ENCODE peak calls at places on chromosomes 16 and 17, in seven cellular contexts. One of them, this sample, is unnamed.

GRCh38 chr16:23401142-23401541 is 51.8 kb downstream of the COG7 start:
- DNase-seq in A549: no peak
- DNase-seq in ovary: no peak
- DNase-seq in NCI-H748 treated with DMSO at 0.1 percent for 48 hours: no peak
- DNase-seq in endodermal cell: no peak
- DNase-seq in GM12865: no peak
- DNase-seq in NCI-H1092 treated with DMSO at 0.1 percent for 48 hours: no peak
- DNase-seq in this sample: no peak

GRCh38 chr17:19766421-19767270 is 18.5 kb upstream of the ALDH3A1 start:
- DNase-seq in A549: peak
- DNase-seq in ovary: peak
- DNase-seq in NCI-H748 treated with DMSO at 0.1 percent for 48 hours: peak
- DNase-seq in endodermal cell: peak
- DNase-seq in GM12865: peak
- DNase-seq in NCI-H1092 treated with DMSO at 0.1 percent for 48 hours: peak
- DNase-seq in this sample: peak

GRCh38 chr17:35969558-35970442 is 11.5 kb downstream of the CCL16 start:
- DNase-seq in A549: peak
- DNase-seq in ovary: peak
- DNase-seq in NCI-H748 treated with DMSO at 0.1 percent for 48 hours: peak
- DNase-seq in endodermal cell: peak
- DNase-seq in GM12865: peak
- DNase-seq in NCI-H1092 treated with DMSO at 0.1 percent for 48 hours: peak
- DNase-seq in this sample: peak

GRCh38 chr17:39264119-39264518 is 38.4 kb upstream of the STAC2 start:
- DNase-seq in A549: no peak
- DNase-seq in ovary: no peak
- DNase-seq in NCI-H748 treated with DMSO at 0.1 percent for 48 hours: no peak
- DNase-seq in endodermal cell: no peak
- DNase-seq in GM12865: no peak
- DNase-seq in NCI-H1092 treated with DMSO at 0.1 percent for 48 hours: no peak
- DNase-seq in this sample: no peak

GRCh38 chr16:89378947-89379771 is 111.2 kb downstream of the ANKRD11 start:
- DNase-seq in A549: no peak
- DNase-seq in ovary: peak
- DNase-seq in NCI-H748 treated with DMSO at 0.1 percent for 48 hours: no peak
- DNase-seq in endodermal cell: no peak
- DNase-seq in GM12865: no peak
- DNase-seq in NCI-H1092 treated with DMSO at 0.1 percent for 48 hours: no peak
- DNase-seq in this sample: no peak

GRCh38 chr16:88524973-88525662 is 45.1 kb upstream of the ZC3H18 start:
- DNase-seq in A549: no peak
- DNase-seq in ovary: no peak
- DNase-seq in NCI-H748 treated with DMSO at 0.1 percent for 48 hours: no peak
- DNase-seq in endodermal cell: no peak
- DNase-seq in GM12865: no peak
- DNase-seq in NCI-H1092 treated with DMSO at 0.1 percent for 48 hours: no peak
- DNase-seq in this sample: no peak

GRCh38 chr17:57016764-57017116 is 38.8 kb downstream of the SCPEP1 start:
- DNase-seq in A549: no peak
- DNase-seq in ovary: no peak
- DNase-seq in NCI-H748 treated with DMSO at 0.1 percent for 48 hours: no peak
- DNase-seq in endodermal cell: peak
- DNase-seq in GM12865: no peak
- DNase-seq in NCI-H1092 treated with DMSO at 0.1 percent for 48 hours: no peak
- DNase-seq in this sample: no peak

GRCh38 chr16:56477096-56477878 is 25.9 kb downstream of the OGFOD1 start:
- DNase-seq in A549: peak
- DNase-seq in ovary: no peak
- DNase-seq in NCI-H748 treated with DMSO at 0.1 percent for 48 hours: no peak
- DNase-seq in endodermal cell: no peak
- DNase-seq in GM12865: no peak
- DNase-seq in NCI-H1092 treated with DMSO at 0.1 percent for 48 hours: no peak
- DNase-seq in this sample: no peak

GRCh38 chr17:225551-225950 is 44.1 kb upstream of the DOC2B start:
- DNase-seq in A549: no peak
- DNase-seq in ovary: no peak
- DNase-seq in NCI-H748 treated with DMSO at 0.1 percent for 48 hours: no peak
- DNase-seq in endodermal cell: no peak
- DNase-seq in GM12865: no peak
- DNase-seq in NCI-H1092 treated with DMSO at 0.1 percent for 48 hours: no peak
- DNase-seq in this sample: no peak

GRCh38 chr17:72618018-72618509 is 474.4 kb downstream of the SLC39A11 start:
- DNase-seq in A549: peak
- DNase-seq in ovary: no peak
- DNase-seq in NCI-H748 treated with DMSO at 0.1 percent for 48 hours: peak
- DNase-seq in endodermal cell: peak
- DNase-seq in GM12865: peak
- DNase-seq in NCI-H1092 treated with DMSO at 0.1 percent for 48 hours: no peak
- DNase-seq in this sample: peak

GRCh38 chr16:24673155-24673554 is 56.3 kb upstream of the TNRC6A start:
- DNase-seq in A549: no peak
- DNase-seq in ovary: no peak
- DNase-seq in NCI-H748 treated with DMSO at 0.1 percent for 48 hours: no peak
- DNase-seq in endodermal cell: no peak
- DNase-seq in GM12865: no peak
- DNase-seq in NCI-H1092 treated with DMSO at 0.1 percent for 48 hours: no peak
- DNase-seq in this sample: no peak

GRCh38 chr16:11155284-11155806 is 100.7 kb downstream of the SOCS1 start:
- DNase-seq in A549: no peak
- DNase-seq in ovary: no peak
- DNase-seq in NCI-H748 treated with DMSO at 0.1 percent for 48 hours: no peak
- DNase-seq in endodermal cell: no peak
- DNase-seq in GM12865: no peak
- DNase-seq in NCI-H1092 treated with DMSO at 0.1 percent for 48 hours: no peak
- DNase-seq in this sample: no peak

GRCh38 chr16:74561626-74562025 is 45.3 kb downstream of the GLG1 start:
- DNase-seq in A549: no peak
- DNase-seq in ovary: no peak
- DNase-seq in NCI-H748 treated with DMSO at 0.1 percent for 48 hours: no peak
- DNase-seq in endodermal cell: no peak
- DNase-seq in GM12865: no peak
- DNase-seq in NCI-H1092 treated with DMSO at 0.1 percent for 48 hours: no peak
- DNase-seq in this sample: no peak

GRCh38 chr17:79965806-79966205 is 69.9 kb downstream of the TBC1D16 start:
- DNase-seq in A549: no peak
- DNase-seq in ovary: peak
- DNase-seq in NCI-H748 treated with DMSO at 0.1 percent for 48 hours: no peak
- DNase-seq in endodermal cell: peak
- DNase-seq in GM12865: no peak
- DNase-seq in NCI-H1092 treated with DMSO at 0.1 percent for 48 hours: no peak
- DNase-seq in this sample: no peak

GRCh38 chr16:67277999-67278772 is 1.1 kb upstream of the PLEKHG4 start:
- DNase-seq in A549: no peak
- DNase-seq in ovary: peak
- DNase-seq in NCI-H748 treated with DMSO at 0.1 percent for 48 hours: no peak
- DNase-seq in endodermal cell: no peak
- DNase-seq in GM12865: no peak
- DNase-seq in NCI-H1092 treated with DMSO at 0.1 percent for 48 hours: no peak
- DNase-seq in this sample: no peak

GRCh38 chr17:37089998-37090397 is 141.2 kb downstream of the AATF start:
- DNase-seq in A549: no peak
- DNase-seq in ovary: no peak
- DNase-seq in NCI-H748 treated with DMSO at 0.1 percent for 48 hours: peak
- DNase-seq in endodermal cell: no peak
- DNase-seq in GM12865: peak
- DNase-seq in NCI-H1092 treated with DMSO at 0.1 percent for 48 hours: no peak
- DNase-seq in this sample: peak

GRCh38 chr16:81232740-81233367 is 5.6 kb upstream of the BCO1 start:
- DNase-seq in A549: no peak
- DNase-seq in ovary: no peak
- DNase-seq in NCI-H748 treated with DMSO at 0.1 percent for 48 hours: no peak
- DNase-seq in endodermal cell: no peak
- DNase-seq in GM12865: no peak
- DNase-seq in NCI-H1092 treated with DMSO at 0.1 percent for 48 hours: no peak
- DNase-seq in this sample: no peak

GRCh38 chr17:77842148-77842905 is 116.2 kb upstream of the TNRC6C start:
- DNase-seq in A549: no peak
- DNase-seq in ovary: no peak
- DNase-seq in NCI-H748 treated with DMSO at 0.1 percent for 48 hours: peak
- DNase-seq in endodermal cell: no peak
- DNase-seq in GM12865: no peak
- DNase-seq in NCI-H1092 treated with DMSO at 0.1 percent for 48 hours: peak
- DNase-seq in this sample: peak

GRCh38 chr17:79009397-79010303 is at the start of gene CANT1:
- DNase-seq in A549: peak
- DNase-seq in ovary: peak
- DNase-seq in NCI-H748 treated with DMSO at 0.1 percent for 48 hours: peak
- DNase-seq in endodermal cell: peak
- DNase-seq in GM12865: peak
- DNase-seq in NCI-H1092 treated with DMSO at 0.1 percent for 48 hours: peak
- DNase-seq in this sample: peak

GRCh38 chr16:56686758-56687157 is 4.5 kb downstream of the MT1X start:
- DNase-seq in A549: no peak
- DNase-seq in ovary: no peak
- DNase-seq in NCI-H748 treated with DMSO at 0.1 percent for 48 hours: no peak
- DNase-seq in endodermal cell: no peak
- DNase-seq in GM12865: no peak
- DNase-seq in NCI-H1092 treated with DMSO at 0.1 percent for 48 hours: no peak
- DNase-seq in this sample: no peak

GRCh38 chr16:49602201-49603041 is 228.8 kb downstream of the C16orf78 start:
- DNase-seq in A549: no peak
- DNase-seq in ovary: no peak
- DNase-seq in NCI-H748 treated with DMSO at 0.1 percent for 48 hours: no peak
- DNase-seq in endodermal cell: peak
- DNase-seq in GM12865: no peak
- DNase-seq in NCI-H1092 treated with DMSO at 0.1 percent for 48 hours: no peak
- DNase-seq in this sample: no peak

GRCh38 chr17:8674344-8675305 is 44.1 kb upstream of the MYH10 start:
- DNase-seq in A549: no peak
- DNase-seq in ovary: peak
- DNase-seq in NCI-H748 treated with DMSO at 0.1 percent for 48 hours: no peak
- DNase-seq in endodermal cell: peak
- DNase-seq in GM12865: no peak
- DNase-seq in NCI-H1092 treated with DMSO at 0.1 percent for 48 hours: no peak
- DNase-seq in this sample: no peak

GRCh38 chr16:67800252-67801046 is 5.9 kb downstream of the RANBP10 start:
- DNase-seq in A549: no peak
- DNase-seq in ovary: no peak
- DNase-seq in NCI-H748 treated with DMSO at 0.1 percent for 48 hours: no peak
- DNase-seq in endodermal cell: no peak
- DNase-seq in GM12865: no peak
- DNase-seq in NCI-H1092 treated with DMSO at 0.1 percent for 48 hours: no peak
- DNase-seq in this sample: no peak

GRCh38 chr17:77756028-77756427 is 202.5 kb upstream of the TNRC6C start:
- DNase-seq in A549: no peak
- DNase-seq in ovary: no peak
- DNase-seq in NCI-H748 treated with DMSO at 0.1 percent for 48 hours: no peak
- DNase-seq in endodermal cell: no peak
- DNase-seq in GM12865: no peak
- DNase-seq in NCI-H1092 treated with DMSO at 0.1 percent for 48 hours: no peak
- DNase-seq in this sample: no peak

This sample was measured in COR-L47.